ENCODE peak calls at places on chromosome 4, in nine cellular contexts. T is BE2C, Q is HFF-Myc, E is RWPE1, R is OCI-LY7, U is GM13977, M is mucosa of descending colon, W is WTC11, N is AG09319. C is an unnamed sample.

GRCh38 chr4:86497131-86497530 is 97.0 kb upstream of the PTPN13 start:
- DNase-seq in T (no peak), Q (no peak), E (peak; percentile 20), R (no peak), U (no peak), M (no peak), W (no peak), N (no peak), C (no peak)

GRCh38 chr4:64368741-64369140 is 40.5 kb downstream of the TECRL start:
- DNase-seq in T (no peak), Q (no peak), E (no peak), R (no peak), U (no peak), M (no peak), W (no peak), N (no peak), C (no peak)

GRCh38 chr4:173910911-173911310 is 372.6 kb downstream of the FBXO8 start:
- DNase-seq in T (no peak), Q (no peak), E (no peak), R (no peak), U (no peak), M (no peak), W (no peak), N (no peak), C (no peak)

GRCh38 chr4:185369729-185370128 is 26.0 kb downstream of the LRP2BP start:
- DNase-seq in T (no peak), Q (no peak), E (no peak), R (no peak), U (no peak), M (no peak), W (no peak), N (no peak), C (no peak)

GRCh38 chr4:53459548-53459947 is 82.1 kb downstream of the FIP1L1 start:
- DNase-seq in T (no peak), Q (no peak), E (no peak), R (no peak), U (no peak), M (no peak), W (no peak), N (no peak), C (no peak)

GRCh38 chr4:38855466-38855865 is 1.2 kb downstream of the TLR6 start:
- DNase-seq in T (no peak), Q (no peak), E (no peak), R (peak; percentile 37), U (no peak), M (no peak), W (no peak), N (no peak), C (no peak)

GRCh38 chr4:103498161-103499070 is 221.4 kb downstream of the TACR3 start:
- DNase-seq in T (no peak), Q (peak; percentile 53), E (peak; percentile 74), R (no peak), U (peak; percentile 38), M (no peak), W (no peak), N (peak; percentile 56), C (no peak)

GRCh38 chr4:86895692-86896488 is 3.7 kb upstream of the C4orf36 start:
- DNase-seq in T (peak; percentile 31), Q (no peak), E (peak; percentile 50), R (peak; percentile 73), U (peak; percentile 68), M (no peak), W (no peak), N (no peak), C (peak; percentile 28)

GRCh38 chr4:75920327-75920726 is 18.1 kb upstream of the PPEF2 start:
- DNase-seq in T (no peak), Q (no peak), E (no peak), R (no peak), U (no peak), M (peak; percentile 56), W (no peak), N (no peak), C (no peak)

GRCh38 chr4:24979554-24979953 is 51.2 kb downstream of the LGI2 start:
- DNase-seq in T (no peak), Q (no peak), E (no peak), R (no peak), U (no peak), M (no peak), W (no peak), N (no peak), C (no peak)

GRCh38 chr4:141109983-141110382 is 23.3 kb downstream of the RNF150 start:
- DNase-seq in T (no peak), Q (no peak), E (no peak), R (no peak), U (no peak), M (no peak), W (peak; percentile 13), N (no peak), C (no peak)

GRCh38 chr4:86451560-86452322 is 91.9 kb upstream of the MAPK10 start:
- DNase-seq in T (no peak), Q (no peak), E (peak; percentile 64), R (no peak), U (no peak), M (no peak), W (no peak), N (no peak), C (no peak)

GRCh38 chr4:56575820-56576429 is 70.3 kb downstream of the ARL9 start:
- DNase-seq in T (no peak), Q (peak; percentile 16), E (peak; percentile 46), R (peak; percentile 39), U (no peak), M (no peak), W (no peak), N (peak; percentile 3), C (no peak)

GRCh38 chr4:123823244-123823643 is 426.6 kb downstream of the SPRY1 start:
- DNase-seq in T (no peak), Q (no peak), E (no peak), R (no peak), U (no peak), M (no peak), W (no peak), N (no peak), C (no peak)

GRCh38 chr4:156751486-156751885 is 220.1 kb downstream of the PDGFC start:
- DNase-seq in T (no peak), Q (no peak), E (no peak), R (no peak), U (no peak), M (no peak), W (no peak), N (no peak), C (no peak)

DNA sequence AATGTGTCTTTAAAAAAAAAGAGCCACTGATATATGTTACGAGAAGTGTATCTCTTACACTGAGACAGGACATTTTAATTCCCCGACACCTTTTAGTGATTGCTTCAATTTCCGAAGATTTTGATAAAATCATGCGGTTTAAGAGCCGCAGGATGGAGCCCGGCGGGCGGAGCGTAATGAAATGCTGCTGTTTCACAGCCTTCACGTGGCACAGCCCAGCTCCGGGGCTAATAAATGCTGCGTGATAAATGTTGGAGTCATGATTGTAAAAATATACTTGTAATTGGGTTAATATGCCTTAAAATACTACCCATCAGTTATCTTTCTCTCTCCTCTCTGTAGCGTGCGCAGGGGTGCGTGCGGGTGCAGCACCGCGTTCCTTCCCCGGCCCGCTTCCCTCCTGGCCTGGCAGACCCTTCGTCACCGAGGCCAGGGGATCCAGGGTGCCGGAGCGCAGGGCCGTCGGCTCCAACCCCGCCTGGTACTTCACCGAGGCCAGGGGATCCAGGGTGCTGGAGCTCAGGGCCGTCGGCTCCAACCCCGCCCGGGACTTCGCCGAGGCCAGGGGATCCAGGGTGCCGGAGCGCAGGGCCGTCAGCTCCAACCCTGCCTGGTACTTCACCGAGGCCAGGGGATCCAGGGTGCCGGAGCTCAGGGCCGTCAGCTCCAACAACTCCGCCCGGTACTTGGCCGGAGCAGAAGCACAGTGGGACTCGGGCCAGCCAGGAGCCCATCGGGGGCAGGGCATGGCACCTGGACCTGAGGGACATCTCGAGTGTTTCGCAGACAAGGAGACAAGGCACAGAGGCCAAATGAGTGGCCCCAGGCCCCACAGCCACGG is 85.3 kb downstream of the FAM53A start:
- DNase-seq in T (no peak), Q (no peak), E (no peak), R (no peak), U (no peak), M (peak; percentile 19), W (no peak), N (no peak), C (no peak)
- TF ChIP-seq CTCF in T (no peak), Q (no peak), E (no peak), R (no peak), U (no peak), M (no peak), W (no peak), N (no peak), C (no peak)

DNA sequence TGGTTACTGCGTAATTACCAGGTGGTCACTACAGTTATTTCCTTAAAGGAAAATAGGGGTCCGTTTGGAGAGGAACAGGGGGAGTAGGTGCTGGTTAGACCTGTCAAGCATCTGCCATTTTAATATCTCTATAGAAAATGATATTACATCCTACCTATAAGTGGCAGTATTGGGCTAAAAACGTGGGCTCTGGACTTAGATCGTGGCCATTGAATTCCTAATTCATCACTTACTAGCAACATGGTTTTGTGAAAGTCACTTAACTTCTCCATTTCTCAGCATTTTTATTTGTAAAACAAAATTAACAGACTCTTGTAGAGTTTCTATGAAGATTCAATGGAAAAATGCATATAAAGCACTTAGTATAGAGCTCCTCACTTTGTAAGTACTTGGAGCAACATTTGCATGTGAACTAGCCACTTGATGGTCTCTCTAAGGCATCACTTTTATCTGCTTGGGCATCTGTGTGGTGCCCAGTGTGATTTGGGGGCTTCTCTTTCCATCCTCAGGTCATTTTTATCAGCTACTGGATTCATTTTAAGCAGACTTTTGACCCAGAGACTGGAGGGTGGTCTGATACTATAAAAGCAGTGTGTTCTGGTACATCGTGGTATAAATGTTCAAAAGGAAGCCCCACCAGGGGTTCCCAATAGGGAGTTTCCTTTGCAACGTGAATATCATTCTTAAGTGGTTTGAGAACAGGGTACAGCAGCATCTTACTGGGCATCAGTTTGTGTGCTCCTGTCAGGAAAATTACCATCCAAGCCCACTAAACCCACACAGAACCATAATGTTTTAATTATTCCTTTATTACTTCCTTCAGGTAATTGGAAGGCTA is 42.7 kb upstream of the RASSF6 start:
- DNase-seq in T (no peak), Q (no peak), E (peak; percentile 54), R (peak; percentile 41), U (peak; percentile 30), M (no peak), W (no peak), N (peak; percentile 40), C (no peak)
- TF ChIP-seq CTCF in T (peak; percentile 41), Q (peak; percentile 28), E (peak; percentile 36), R (peak; percentile 72), U (peak; percentile 48), M (no peak), W (no peak), N (peak; percentile 45), C (no peak)

DNA sequence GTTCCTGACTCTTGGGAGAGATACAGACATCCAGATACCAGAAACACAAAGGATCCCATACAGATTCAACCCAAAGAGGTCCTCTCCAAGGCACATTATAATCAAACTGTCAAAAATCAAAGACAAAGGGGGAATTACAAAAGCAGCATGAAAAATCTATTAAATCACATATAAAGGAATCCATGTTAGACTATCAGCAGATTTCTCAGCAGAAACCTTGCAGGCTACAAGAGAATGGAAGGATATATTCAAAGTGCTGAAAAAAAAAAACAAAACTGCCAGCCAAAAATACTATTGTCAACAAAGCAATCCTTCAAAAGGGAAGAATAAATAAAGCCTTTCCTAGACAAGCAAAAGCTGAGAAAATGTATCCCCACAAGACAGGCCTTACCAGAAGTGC is 14.8 kb upstream of the ADGRL3 start:
- DNase-seq in T (no peak), Q (no peak), E (no peak), R (no peak), U (no peak), M (no peak), W (no peak), N (no peak), C (no peak)
- TF ChIP-seq CTCF in T (no peak), Q (no peak), E (no peak), R (no peak), U (no peak), M (no peak), W (no peak), N (no peak), C (no peak)

GRCh38 chr4:51842554-51843308 is at the start of gene DCUN1D4:
- DNase-seq in T (peak; percentile 100), Q (peak; percentile 95), E (peak; percentile 100), R (peak; percentile 99), U (peak; percentile 99), M (peak; percentile 100), W (peak; percentile 100), N (peak; percentile 100), C (peak; percentile 100)
- TF ChIP-seq CTCF in T (peak; percentile 28), Q (peak; percentile 27), E (no peak), R (no peak), U (peak; percentile 28), M (peak; percentile 62), W (no peak), N (peak; percentile 30), C (no peak)